ENCODE peak calls at places on chromosome X, in ten cellular contexts. One of them, this sample, is unnamed.

GRCh38 chrX:66002832-66003680 is 36.8 kb downstream of the VSIG4 start:
- DNase-seq in progenitor cell of endocrine pancreas: no peak
- DNase-seq in left ventricle myocardium inferior: no peak
- DNase-seq in coronary artery: no peak
- DNase-seq in neural crest cell: no peak
- DNase-seq in Calu3: no peak
- DNase-seq in nephron progenitor cell: no peak
- DNase-seq in GM13976: no peak
- DNase-seq in retinal pigment epithelial cell: no peak
- DNase-seq in endothelial cell of umbilical vein: no peak
- DNase-seq in this sample: no peak

GRCh38 chrX:109710181-109710580 is 22.9 kb downstream of the ACSL4 start:
- DNase-seq in progenitor cell of endocrine pancreas: no peak
- DNase-seq in left ventricle myocardium inferior: no peak
- DNase-seq in coronary artery: no peak
- DNase-seq in neural crest cell: no peak
- DNase-seq in Calu3: no peak
- DNase-seq in nephron progenitor cell: no peak
- DNase-seq in GM13976: no peak
- DNase-seq in retinal pigment epithelial cell: no peak
- DNase-seq in endothelial cell of umbilical vein: no peak
- DNase-seq in this sample: no peak

GRCh38 chrX:115226929-115227328 is 7.0 kb downstream of the LRCH2 start:
- DNase-seq in progenitor cell of endocrine pancreas: no peak
- DNase-seq in left ventricle myocardium inferior: no peak
- DNase-seq in coronary artery: no peak
- DNase-seq in neural crest cell: no peak
- DNase-seq in Calu3: peak
- DNase-seq in nephron progenitor cell: no peak
- DNase-seq in GM13976: no peak
- DNase-seq in retinal pigment epithelial cell: no peak
- DNase-seq in endothelial cell of umbilical vein: peak
- DNase-seq in this sample: no peak

GRCh38 chrX:151396042-151396826 is 772 bp upstream of the VMA21 start:
- DNase-seq in progenitor cell of endocrine pancreas: no peak
- DNase-seq in left ventricle myocardium inferior: peak
- DNase-seq in coronary artery: no peak
- DNase-seq in neural crest cell: no peak
- DNase-seq in Calu3: no peak
- DNase-seq in nephron progenitor cell: no peak
- DNase-seq in GM13976: peak
- DNase-seq in retinal pigment epithelial cell: peak
- DNase-seq in endothelial cell of umbilical vein: no peak
- DNase-seq in this sample: no peak

GRCh38 chrX:7586126-7586525 is 256.8 kb upstream of the VCX start:
- DNase-seq in progenitor cell of endocrine pancreas: no peak
- DNase-seq in left ventricle myocardium inferior: no peak
- DNase-seq in coronary artery: no peak
- DNase-seq in neural crest cell: no peak
- DNase-seq in Calu3: peak
- DNase-seq in nephron progenitor cell: peak
- DNase-seq in GM13976: peak
- DNase-seq in retinal pigment epithelial cell: no peak
- DNase-seq in endothelial cell of umbilical vein: no peak
- DNase-seq in this sample: no peak

GRCh38 chrX:39016551-39016950 is 215.3 kb downstream of the MID1IP1 start:
- DNase-seq in progenitor cell of endocrine pancreas: no peak
- DNase-seq in left ventricle myocardium inferior: no peak
- DNase-seq in coronary artery: no peak
- DNase-seq in neural crest cell: no peak
- DNase-seq in Calu3: peak
- DNase-seq in nephron progenitor cell: no peak
- DNase-seq in GM13976: no peak
- DNase-seq in retinal pigment epithelial cell: no peak
- DNase-seq in endothelial cell of umbilical vein: no peak
- DNase-seq in this sample: no peak

GRCh38 chrX:110966839-110967238 is 129.2 kb upstream of the PAK3 start:
- DNase-seq in progenitor cell of endocrine pancreas: no peak
- DNase-seq in left ventricle myocardium inferior: no peak
- DNase-seq in coronary artery: no peak
- DNase-seq in neural crest cell: no peak
- DNase-seq in Calu3: no peak
- DNase-seq in nephron progenitor cell: no peak
- DNase-seq in GM13976: no peak
- DNase-seq in retinal pigment epithelial cell: no peak
- DNase-seq in endothelial cell of umbilical vein: no peak
- DNase-seq in this sample: no peak

GRCh38 chrX:373641-374471 is 12.9 kb downstream of the PPP2R3B start:
- DNase-seq in progenitor cell of endocrine pancreas: peak
- DNase-seq in left ventricle myocardium inferior: peak
- DNase-seq in coronary artery: no peak
- DNase-seq in neural crest cell: peak
- DNase-seq in Calu3: peak
- DNase-seq in nephron progenitor cell: peak
- DNase-seq in GM13976: no peak
- DNase-seq in retinal pigment epithelial cell: no peak
- DNase-seq in endothelial cell of umbilical vein: peak
- DNase-seq in this sample: no peak

GRCh38 chrX:66164470-66164869 is 423 bp downstream of the HEPH start:
- DNase-seq in progenitor cell of endocrine pancreas: no peak
- DNase-seq in left ventricle myocardium inferior: no peak
- DNase-seq in coronary artery: no peak
- DNase-seq in neural crest cell: no peak
- DNase-seq in Calu3: no peak
- DNase-seq in nephron progenitor cell: no peak
- DNase-seq in GM13976: no peak
- DNase-seq in retinal pigment epithelial cell: no peak
- DNase-seq in endothelial cell of umbilical vein: no peak
- DNase-seq in this sample: no peak

GRCh38 chrX:134026732-134027311 is 41.4 kb upstream of the GPC3 start:
- DNase-seq in progenitor cell of endocrine pancreas: peak
- DNase-seq in left ventricle myocardium inferior: no peak
- DNase-seq in coronary artery: no peak
- DNase-seq in neural crest cell: peak
- DNase-seq in Calu3: peak
- DNase-seq in nephron progenitor cell: peak
- DNase-seq in GM13976: peak
- DNase-seq in retinal pigment epithelial cell: no peak
- DNase-seq in endothelial cell of umbilical vein: peak
- DNase-seq in this sample: no peak

GRCh38 chrX:21529771-21530170 is 128.4 kb downstream of the KLHL34 start:
- DNase-seq in progenitor cell of endocrine pancreas: no peak
- DNase-seq in left ventricle myocardium inferior: no peak
- DNase-seq in coronary artery: no peak
- DNase-seq in neural crest cell: no peak
- DNase-seq in Calu3: no peak
- DNase-seq in nephron progenitor cell: no peak
- DNase-seq in GM13976: no peak
- DNase-seq in retinal pigment epithelial cell: no peak
- DNase-seq in endothelial cell of umbilical vein: peak
- DNase-seq in this sample: no peak

GRCh38 chrX:154371771-154372300 is 2.6 kb downstream of the FLNA start:
- DNase-seq in progenitor cell of endocrine pancreas: no peak
- DNase-seq in left ventricle myocardium inferior: no peak
- DNase-seq in coronary artery: no peak
- DNase-seq in neural crest cell: no peak
- DNase-seq in Calu3: no peak
- DNase-seq in nephron progenitor cell: no peak
- DNase-seq in GM13976: no peak
- DNase-seq in retinal pigment epithelial cell: no peak
- DNase-seq in endothelial cell of umbilical vein: no peak
- DNase-seq in this sample: no peak

GRCh38 chrX:44343412-44343942 is at the start of gene EFHC2:
- DNase-seq in progenitor cell of endocrine pancreas: peak
- DNase-seq in left ventricle myocardium inferior: peak
- DNase-seq in coronary artery: peak
- DNase-seq in neural crest cell: peak
- DNase-seq in Calu3: peak
- DNase-seq in nephron progenitor cell: peak
- DNase-seq in GM13976: peak
- DNase-seq in retinal pigment epithelial cell: no peak
- DNase-seq in endothelial cell of umbilical vein: peak
- DNase-seq in this sample: peak

GRCh38 chrX:18390941-18391538 is 34.4 kb upstream of the CDKL5 start:
- DNase-seq in progenitor cell of endocrine pancreas: peak
- DNase-seq in left ventricle myocardium inferior: peak
- DNase-seq in coronary artery: no peak
- DNase-seq in neural crest cell: peak
- DNase-seq in Calu3: peak
- DNase-seq in nephron progenitor cell: peak
- DNase-seq in GM13976: peak
- DNase-seq in retinal pigment epithelial cell: no peak
- DNase-seq in endothelial cell of umbilical vein: peak
- DNase-seq in this sample: peak

GRCh38 chrX:119760026-119760902 is 1.9 kb downstream of the SOWAHD start:
- DNase-seq in progenitor cell of endocrine pancreas: no peak
- DNase-seq in left ventricle myocardium inferior: no peak
- DNase-seq in coronary artery: no peak
- DNase-seq in neural crest cell: no peak
- DNase-seq in Calu3: no peak
- DNase-seq in nephron progenitor cell: no peak
- DNase-seq in GM13976: no peak
- DNase-seq in retinal pigment epithelial cell: no peak
- DNase-seq in endothelial cell of umbilical vein: no peak
- DNase-seq in this sample: no peak

GRCh38 chrX:155857561-155857960 is 23.6 kb upstream of the VAMP7 start:
- DNase-seq in progenitor cell of endocrine pancreas: no peak
- DNase-seq in left ventricle myocardium inferior: no peak
- DNase-seq in coronary artery: no peak
- DNase-seq in neural crest cell: no peak
- DNase-seq in Calu3: peak
- DNase-seq in nephron progenitor cell: no peak
- DNase-seq in GM13976: no peak
- DNase-seq in retinal pigment epithelial cell: no peak
- DNase-seq in endothelial cell of umbilical vein: no peak
- DNase-seq in this sample: no peak

DNA sequence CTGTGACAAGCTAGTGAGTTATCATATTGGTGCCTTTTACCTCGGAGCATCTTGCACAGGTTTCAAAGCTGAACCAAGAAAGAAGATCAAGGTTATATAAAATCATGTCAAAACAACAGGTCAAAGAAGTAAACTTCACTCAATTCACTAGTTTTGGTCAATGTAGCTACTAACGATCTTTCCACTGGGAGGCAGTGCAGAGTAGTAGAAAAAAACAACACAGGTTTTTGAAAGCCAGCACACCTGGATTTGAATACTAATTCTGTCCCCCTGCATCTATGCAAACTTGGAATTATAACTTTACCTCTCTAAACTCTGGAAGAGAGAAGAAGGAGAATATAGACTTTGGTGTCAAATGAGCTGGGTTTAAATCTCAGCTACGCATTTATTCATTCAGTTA is 266.1 kb downstream of the GRIA3 start:
- DNase-seq in progenitor cell of endocrine pancreas: no peak
- DNase-seq in left ventricle myocardium inferior: no peak
- DNase-seq in coronary artery: no peak
- DNase-seq in neural crest cell: no peak
- DNase-seq in Calu3: peak
- DNase-seq in nephron progenitor cell: no peak
- DNase-seq in GM13976: no peak
- DNase-seq in retinal pigment epithelial cell: no peak
- DNase-seq in endothelial cell of umbilical vein: peak
- DNase-seq in this sample: no peak
- TF ChIP-seq CTCF in progenitor cell of endocrine pancreas: peak
- TF ChIP-seq CTCF in left ventricle myocardium inferior: peak
- TF ChIP-seq CTCF in coronary artery: no peak
- TF ChIP-seq CTCF in neural crest cell: peak
- TF ChIP-seq CTCF in Calu3: no peak
- TF ChIP-seq CTCF in nephron progenitor cell: peak
- TF ChIP-seq CTCF in GM13976: peak
- TF ChIP-seq CTCF in retinal pigment epithelial cell: peak
- TF ChIP-seq CTCF in endothelial cell of umbilical vein: no peak
- TF ChIP-seq CTCF in this sample: no peak

GRCh38 chrX:1657367-1658082 is 42.7 kb downstream of the ASMT start:
- DNase-seq in progenitor cell of endocrine pancreas: no peak
- DNase-seq in left ventricle myocardium inferior: no peak
- DNase-seq in coronary artery: no peak
- DNase-seq in neural crest cell: no peak
- DNase-seq in Calu3: no peak
- DNase-seq in nephron progenitor cell: peak
- DNase-seq in GM13976: peak
- DNase-seq in retinal pigment epithelial cell: no peak
- DNase-seq in endothelial cell of umbilical vein: peak
- DNase-seq in this sample: peak
- TF ChIP-seq CTCF in progenitor cell of endocrine pancreas: no peak
- TF ChIP-seq CTCF in left ventricle myocardium inferior: no peak
- TF ChIP-seq CTCF in coronary artery: no peak
- TF ChIP-seq CTCF in neural crest cell: no peak
- TF ChIP-seq CTCF in Calu3: no peak
- TF ChIP-seq CTCF in nephron progenitor cell: no peak
- TF ChIP-seq CTCF in GM13976: no peak
- TF ChIP-seq CTCF in retinal pigment epithelial cell: no peak
- TF ChIP-seq CTCF in endothelial cell of umbilical vein: no peak
- TF ChIP-seq CTCF in this sample: no peak

DNA sequence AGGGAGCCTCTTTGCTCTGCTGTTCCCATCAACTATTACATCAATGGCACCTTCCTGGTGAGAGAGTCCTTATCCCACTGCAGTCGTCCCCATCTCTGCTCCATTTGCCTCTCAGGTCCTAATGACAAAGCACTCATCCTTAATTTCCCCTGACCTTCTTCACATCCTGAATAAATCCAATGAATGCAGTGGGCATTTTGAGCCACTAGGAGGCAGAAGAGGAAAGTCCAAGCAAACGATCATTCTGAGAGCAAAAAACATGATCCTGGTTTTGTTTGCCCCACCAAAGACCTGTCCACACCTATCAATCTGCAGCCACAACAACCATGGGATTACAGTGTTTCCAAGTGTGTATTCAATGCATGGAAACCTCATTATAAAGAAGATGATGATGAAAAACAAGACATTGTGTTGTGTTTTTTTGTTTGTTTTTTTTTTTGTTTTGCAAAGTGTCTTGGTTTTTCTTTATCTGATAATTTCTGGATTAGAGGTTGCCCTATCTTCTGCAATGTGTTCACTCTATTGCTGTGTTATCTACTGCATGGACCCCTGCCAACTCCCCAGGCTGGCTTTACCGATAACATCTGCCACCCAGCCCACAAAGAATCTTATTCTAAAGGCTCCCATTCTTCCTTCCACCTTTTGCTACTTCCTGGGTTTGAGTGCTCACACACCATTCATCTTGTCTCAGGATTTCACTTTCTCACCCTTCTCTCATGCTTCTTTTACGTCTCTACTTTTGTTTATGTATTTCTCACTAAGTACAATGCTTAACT is 207.2 kb downstream of the NLGN4X start:
- DNase-seq in progenitor cell of endocrine pancreas: peak
- DNase-seq in left ventricle myocardium inferior: no peak
- DNase-seq in coronary artery: no peak
- DNase-seq in neural crest cell: peak
- DNase-seq in Calu3: peak
- DNase-seq in nephron progenitor cell: peak
- DNase-seq in GM13976: peak
- DNase-seq in retinal pigment epithelial cell: no peak
- DNase-seq in endothelial cell of umbilical vein: no peak
- DNase-seq in this sample: no peak
- TF ChIP-seq CTCF in progenitor cell of endocrine pancreas: peak
- TF ChIP-seq CTCF in left ventricle myocardium inferior: peak
- TF ChIP-seq CTCF in coronary artery: peak
- TF ChIP-seq CTCF in neural crest cell: peak
- TF ChIP-seq CTCF in Calu3: no peak
- TF ChIP-seq CTCF in nephron progenitor cell: peak
- TF ChIP-seq CTCF in GM13976: peak
- TF ChIP-seq CTCF in retinal pigment epithelial cell: peak
- TF ChIP-seq CTCF in endothelial cell of umbilical vein: no peak
- TF ChIP-seq CTCF in this sample: no peak

GRCh38 chrX:10773318-10773717 is 152.9 kb upstream of the MID1 start:
- DNase-seq in progenitor cell of endocrine pancreas: no peak
- DNase-seq in left ventricle myocardium inferior: no peak
- DNase-seq in coronary artery: no peak
- DNase-seq in neural crest cell: no peak
- DNase-seq in Calu3: no peak
- DNase-seq in nephron progenitor cell: no peak
- DNase-seq in GM13976: no peak
- DNase-seq in retinal pigment epithelial cell: no peak
- DNase-seq in endothelial cell of umbilical vein: no peak
- DNase-seq in this sample: no peak
- TF ChIP-seq CTCF in progenitor cell of endocrine pancreas: no peak
- TF ChIP-seq CTCF in left ventricle myocardium inferior: no peak
- TF ChIP-seq CTCF in coronary artery: no peak
- TF ChIP-seq CTCF in neural crest cell: no peak
- TF ChIP-seq CTCF in Calu3: no peak
- TF ChIP-seq CTCF in nephron progenitor cell: no peak
- TF ChIP-seq CTCF in GM13976: no peak
- TF ChIP-seq CTCF in retinal pigment epithelial cell: no peak
- TF ChIP-seq CTCF in endothelial cell of umbilical vein: no peak
- TF ChIP-seq CTCF in this sample: no peak